ENCODE peak calls at places on chromosomes 5 and 9, in eight cellular contexts. O is ACHN; Y is spleen; G is ELF-1; X is stimulated activated CD4-positive, alpha-beta T cell treated with anti-CD3 and anti-CD28 coated beads, Interleukin-1b, Interleukin-23, amount 100 ng/mL, for 1 hour; E is hepatocyte; P is MV-4-11; U is hippocampal formation. F is an unnamed sample.

GRCh38 chr5:169706758-169707450 is 69.8 kb downstream of the DOCK2 start:
- DNase-seq in X (no peak), E (no peak), Y (no peak), U (no peak), O (peak), P (no peak), G (no peak), F (peak)

GRCh38 chr5:176737746-176738699 is 72.3 kb upstream of the UNC5A start:
- DNase-seq in O (no peak), X (no peak), G (no peak), U (no peak), Y (peak), E (no peak), P (no peak), F (no peak)

GRCh38 chr5:151448038-151448985 is 909 bp downstream of the SLC36A1 start:
- DNase-seq in P (peak), E (peak), O (peak), X (no peak), Y (no peak), G (peak), U (peak), F (no peak)

GRCh38 chr5:154072782-154073171 is 34.0 kb downstream of the MFAP3 start:
- DNase-seq in P (no peak), O (no peak), E (no peak), U (no peak), Y (no peak), G (no peak), X (no peak), F (no peak)

GRCh38 chr5:172163346-172163745 is 24.7 kb downstream of the STK10 start:
- DNase-seq in E (no peak), P (no peak), O (no peak), G (no peak), U (peak), X (no peak), Y (no peak), F (no peak)

GRCh38 chr5:171577940-171578856 is 158.8 kb downstream of the FGF18 start:
- DNase-seq in P (no peak), Y (no peak), U (no peak), X (no peak), O (no peak), G (peak), E (no peak), F (no peak)

GRCh38 chr5:168792678-168793077 is 213.5 kb upstream of the PANK3 start:
- DNase-seq in P (no peak), E (no peak), U (no peak), G (no peak), Y (no peak), X (no peak), O (no peak), F (no peak)

GRCh38 chr9:88759374-88759773 is 224.4 kb downstream of the NXNL2 start:
- DNase-seq in X (no peak), Y (no peak), U (no peak), P (no peak), G (no peak), E (no peak), O (no peak), F (no peak)

GRCh38 chr5:88665750-88666215 is 217.2 kb downstream of the MEF2C start:
- DNase-seq in P (no peak), E (no peak), G (peak), X (no peak), Y (no peak), O (no peak), U (no peak), F (no peak)

GRCh38 chr9:116632990-116633441 is 54.1 kb upstream of the TRIM32 start:
- DNase-seq in X (no peak), P (no peak), U (no peak), G (no peak), O (no peak), Y (no peak), E (no peak), F (no peak)

GRCh38 chr9:81369136-81369535 is 320.2 kb downstream of the TLE1 start:
- DNase-seq in E (no peak), Y (no peak), X (no peak), U (no peak), P (no peak), G (no peak), O (no peak), F (no peak)

GRCh38 chr9:21056931-21057330 is 20.8 kb downstream of the IFNB1 start:
- DNase-seq in X (no peak), E (no peak), Y (no peak), U (no peak), G (no peak), O (no peak), P (peak), F (no peak)

GRCh38 chr5:142743677-142744441 is 26.3 kb upstream of the ARHGAP26 start:
- DNase-seq in X (no peak), P (peak), E (no peak), O (no peak), G (no peak), U (no peak), Y (no peak), F (no peak)

GRCh38 chr5:145825751-145826180 is 9.4 kb downstream of the PRELID2 start:
- DNase-seq in O (peak), X (no peak), U (peak), P (peak), E (peak), Y (no peak), G (no peak), F (peak)

GRCh38 chr9:91176426-91176825 is 185.3 kb downstream of the AUH start:
- DNase-seq in X (no peak), U (no peak), Y (peak), G (no peak), P (no peak), E (no peak), O (no peak), F (no peak)

GRCh38 chr5:92758552-92758951 is 822.5 kb downstream of the NR2F1-AS1 start:
- DNase-seq in Y (no peak), O (no peak), X (no peak), E (no peak), G (no peak), P (no peak), U (no peak), F (peak)

GRCh38 chr5:148484651-148485050 is 100.9 kb downstream of the FBXO38 start:
- DNase-seq in E (no peak), X (no peak), Y (no peak), U (no peak), O (no peak), P (no peak), G (no peak), F (no peak)

GRCh38 chr5:168553377-168554130 is 24.4 kb downstream of the FBLL1 start:
- DNase-seq in O (no peak), U (no peak), Y (no peak), E (no peak), P (no peak), G (no peak), X (no peak), F (no peak)

GRCh38 chr9:38301376-38302106 is 91.0 kb upstream of the ALDH1B1 start:
- DNase-seq in O (no peak), E (no peak), G (no peak), X (no peak), U (no peak), Y (no peak), P (no peak), F (no peak)

GRCh38 chr9:5561828-5562488 is 51.6 kb downstream of the PDCD1LG2 start:
- DNase-seq in G (peak), U (no peak), E (no peak), Y (no peak), P (no peak), X (no peak), O (no peak), F (no peak)

GRCh38 chr9:38228331-38229122 is 159.5 kb upstream of the SHB start:
- DNase-seq in G (peak), X (no peak), P (no peak), O (no peak), U (no peak), E (peak), Y (no peak), F (no peak)

GRCh38 chr5:140594169-140594568 is 29.5 kb downstream of the SLC35A4 start:
- DNase-seq in P (no peak), G (no peak), E (no peak), U (no peak), O (no peak), X (no peak), Y (no peak), F (no peak)

GRCh38 chr9:89538874-89539273 is 41.0 kb upstream of the SEMA4D start:
- DNase-seq in X (no peak), O (no peak), G (no peak), E (no peak), U (no peak), P (no peak), Y (no peak), F (no peak)

GRCh38 chr9:120696551-120697230 is 17.6 kb downstream of the MEGF9 start:
- DNase-seq in E (no peak), U (no peak), O (peak), G (no peak), P (no peak), X (no peak), Y (no peak), F (no peak)

F was measured in H54.